ENCODE peak calls at places on chromosomes 5 and 9, in eight cellular contexts. One of them, this sample, is unnamed.

GRCh38 chr5:159099049-159099760 is 511 bp downstream of the EBF1 start:
- DNase-seq in neural crest cell: no peak
- DNase-seq in endothelial cell: peak; percentile 65
- DNase-seq in kidney: peak; percentile 73
- DNase-seq in AG09319: no peak
- DNase-seq in mammary epithelial cell: peak; percentile 50
- DNase-seq in cardiac fibroblast: peak; percentile 50
- DNase-seq in heart left ventricle: peak; percentile 43
- DNase-seq in this sample: peak; percentile 67

GRCh38 chr5:111779260-111780254 is 22.6 kb upstream of the NREP start:
- DNase-seq in neural crest cell: no peak
- DNase-seq in endothelial cell: no peak
- DNase-seq in kidney: no peak
- DNase-seq in AG09319: no peak
- DNase-seq in mammary epithelial cell: no peak
- DNase-seq in cardiac fibroblast: no peak
- DNase-seq in heart left ventricle: peak; percentile 30
- DNase-seq in this sample: peak; percentile 65

GRCh38 chr5:36877667-36878420 is 1.3 kb downstream of the NIPBL start:
- DNase-seq in neural crest cell: no peak
- DNase-seq in endothelial cell: no peak
- DNase-seq in kidney: no peak
- DNase-seq in AG09319: no peak
- DNase-seq in mammary epithelial cell: peak; percentile 76
- DNase-seq in cardiac fibroblast: peak; percentile 54
- DNase-seq in heart left ventricle: no peak
- DNase-seq in this sample: no peak

GRCh38 chr5:87400305-87400899 is 12.3 kb downstream of the CCNH start:
- DNase-seq in neural crest cell: no peak
- DNase-seq in endothelial cell: no peak
- DNase-seq in kidney: no peak
- DNase-seq in AG09319: no peak
- DNase-seq in mammary epithelial cell: peak; percentile 27
- DNase-seq in cardiac fibroblast: peak; percentile 72
- DNase-seq in heart left ventricle: no peak
- DNase-seq in this sample: no peak

GRCh38 chr9:70117835-70118319 is 74.2 kb downstream of the MAMDC2 start:
- DNase-seq in neural crest cell: no peak
- DNase-seq in endothelial cell: no peak
- DNase-seq in kidney: no peak
- DNase-seq in AG09319: no peak
- DNase-seq in mammary epithelial cell: peak; percentile 42
- DNase-seq in cardiac fibroblast: peak; percentile 63
- DNase-seq in heart left ventricle: no peak
- DNase-seq in this sample: no peak

GRCh38 chr9:89428222-89428761 is 69.6 kb downstream of the SEMA4D start:
- DNase-seq in neural crest cell: no peak
- DNase-seq in endothelial cell: no peak
- DNase-seq in kidney: no peak
- DNase-seq in AG09319: no peak
- DNase-seq in mammary epithelial cell: no peak
- DNase-seq in cardiac fibroblast: no peak
- DNase-seq in heart left ventricle: no peak
- DNase-seq in this sample: no peak

GRCh38 chr5:149062371-149063016 is 368 bp downstream of the SH3TC2 start:
- DNase-seq in neural crest cell: no peak
- DNase-seq in endothelial cell: peak; percentile 8
- DNase-seq in kidney: peak; percentile 66
- DNase-seq in AG09319: no peak
- DNase-seq in mammary epithelial cell: peak; percentile 97
- DNase-seq in cardiac fibroblast: peak; percentile 91
- DNase-seq in heart left ventricle: peak; percentile 37
- DNase-seq in this sample: no peak

GRCh38 chr5:95283761-95284511 is 958 bp downstream of the MCTP1 start:
- DNase-seq in neural crest cell: peak; percentile 46
- DNase-seq in endothelial cell: peak; percentile 47
- DNase-seq in kidney: peak; percentile 79
- DNase-seq in AG09319: no peak
- DNase-seq in mammary epithelial cell: peak; percentile 35
- DNase-seq in cardiac fibroblast: peak; percentile 11
- DNase-seq in heart left ventricle: peak; percentile 33
- DNase-seq in this sample: peak; percentile 32

GRCh38 chr9:35526087-35526801 is 36.3 kb downstream of the RUSC2 start:
- DNase-seq in neural crest cell: no peak
- DNase-seq in endothelial cell: no peak
- DNase-seq in kidney: no peak
- DNase-seq in AG09319: no peak
- DNase-seq in mammary epithelial cell: no peak
- DNase-seq in cardiac fibroblast: peak; percentile 52
- DNase-seq in heart left ventricle: no peak
- DNase-seq in this sample: no peak

GRCh38 chr5:131766689-131767088 is 30.1 kb downstream of the FNIP1 start:
- DNase-seq in neural crest cell: no peak
- DNase-seq in endothelial cell: no peak
- DNase-seq in kidney: no peak
- DNase-seq in AG09319: no peak
- DNase-seq in mammary epithelial cell: no peak
- DNase-seq in cardiac fibroblast: no peak
- DNase-seq in heart left ventricle: no peak
- DNase-seq in this sample: no peak

GRCh38 chr5:111337688-111338087 is 113.5 kb downstream of the CAMK4 start:
- DNase-seq in neural crest cell: no peak
- DNase-seq in endothelial cell: no peak
- DNase-seq in kidney: no peak
- DNase-seq in AG09319: no peak
- DNase-seq in mammary epithelial cell: peak; percentile 54
- DNase-seq in cardiac fibroblast: no peak
- DNase-seq in heart left ventricle: no peak
- DNase-seq in this sample: no peak

GRCh38 chr5:76403963-76404693 is 1.0 kb downstream of the IQGAP2 start:
- DNase-seq in neural crest cell: no peak
- DNase-seq in endothelial cell: peak; percentile 28
- DNase-seq in kidney: peak; percentile 80
- DNase-seq in AG09319: no peak
- DNase-seq in mammary epithelial cell: no peak
- DNase-seq in cardiac fibroblast: peak; percentile 2
- DNase-seq in heart left ventricle: no peak
- DNase-seq in this sample: peak; percentile 11

GRCh38 chr9:111970827-111971226 is 74.2 kb downstream of the UGCG start:
- DNase-seq in neural crest cell: no peak
- DNase-seq in endothelial cell: no peak
- DNase-seq in kidney: no peak
- DNase-seq in AG09319: no peak
- DNase-seq in mammary epithelial cell: peak; percentile 65
- DNase-seq in cardiac fibroblast: no peak
- DNase-seq in heart left ventricle: no peak
- DNase-seq in this sample: no peak

GRCh38 chr5:155897761-155898160 is 429.2 kb upstream of the SGCD start:
- DNase-seq in neural crest cell: no peak
- DNase-seq in endothelial cell: no peak
- DNase-seq in kidney: no peak
- DNase-seq in AG09319: peak; percentile 12
- DNase-seq in mammary epithelial cell: no peak
- DNase-seq in cardiac fibroblast: no peak
- DNase-seq in heart left ventricle: no peak
- DNase-seq in this sample: no peak

GRCh38 chr5:1439388-1440097 is 5.7 kb downstream of the SLC6A3 start:
- DNase-seq in neural crest cell: no peak
- DNase-seq in endothelial cell: no peak
- DNase-seq in kidney: no peak
- DNase-seq in AG09319: no peak
- DNase-seq in mammary epithelial cell: no peak
- DNase-seq in cardiac fibroblast: no peak
- DNase-seq in heart left ventricle: no peak
- DNase-seq in this sample: no peak

GRCh38 chr5:134006119-134006514 is 1.3 kb upstream of the VDAC1 start:
- DNase-seq in neural crest cell: no peak
- DNase-seq in endothelial cell: no peak
- DNase-seq in kidney: peak; percentile 77
- DNase-seq in AG09319: no peak
- DNase-seq in mammary epithelial cell: no peak
- DNase-seq in cardiac fibroblast: no peak
- DNase-seq in heart left ventricle: no peak
- DNase-seq in this sample: no peak

GRCh38 chr5:127942246-127943060 is 141.1 kb upstream of the SLC12A2 start:
- DNase-seq in neural crest cell: no peak
- DNase-seq in endothelial cell: no peak
- DNase-seq in kidney: no peak
- DNase-seq in AG09319: no peak
- DNase-seq in mammary epithelial cell: peak; percentile 24
- DNase-seq in cardiac fibroblast: peak; percentile 65
- DNase-seq in heart left ventricle: no peak
- DNase-seq in this sample: no peak

GRCh38 chr5:127061956-127062355 is 11.3 kb downstream of the C5orf63 start:
- DNase-seq in neural crest cell: no peak
- DNase-seq in endothelial cell: no peak
- DNase-seq in kidney: no peak
- DNase-seq in AG09319: no peak
- DNase-seq in mammary epithelial cell: no peak
- DNase-seq in cardiac fibroblast: peak; percentile 25
- DNase-seq in heart left ventricle: no peak
- DNase-seq in this sample: no peak

GRCh38 chr5:141389153-141390042 is 1.9 kb downstream of the PCDHGB4 start:
- DNase-seq in neural crest cell: no peak
- DNase-seq in endothelial cell: no peak
- DNase-seq in kidney: no peak
- DNase-seq in AG09319: no peak
- DNase-seq in mammary epithelial cell: no peak
- DNase-seq in cardiac fibroblast: no peak
- DNase-seq in heart left ventricle: no peak
- DNase-seq in this sample: no peak

GRCh38 chr9:1429328-1429727 is 379.2 kb downstream of the DMRT2 start:
- DNase-seq in neural crest cell: no peak
- DNase-seq in endothelial cell: peak; percentile 41
- DNase-seq in kidney: no peak
- DNase-seq in AG09319: no peak
- DNase-seq in mammary epithelial cell: no peak
- DNase-seq in cardiac fibroblast: no peak
- DNase-seq in heart left ventricle: peak; percentile 38
- DNase-seq in this sample: no peak

DNA sequence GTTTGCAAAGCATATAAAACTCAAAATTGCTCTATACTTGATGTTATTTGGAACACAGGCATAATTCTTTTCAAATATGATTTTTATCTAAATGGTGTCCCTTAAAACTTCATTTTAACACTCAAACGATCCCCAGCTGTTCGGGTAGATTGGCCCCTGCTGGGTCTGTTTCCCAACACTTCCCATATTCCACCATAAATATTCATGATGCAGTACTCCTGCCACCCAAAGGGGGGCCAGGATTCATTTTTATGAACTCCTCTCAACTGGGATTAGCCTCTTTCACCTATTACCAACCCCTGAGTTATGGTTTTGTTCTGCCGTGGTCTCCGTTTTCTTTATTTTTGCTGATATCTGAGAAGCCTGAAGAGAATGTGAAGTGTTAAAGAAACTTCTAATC is 383.9 kb downstream of the DMRT2 start:
- DNase-seq in neural crest cell: no peak
- DNase-seq in endothelial cell: peak; percentile 8
- DNase-seq in kidney: no peak
- DNase-seq in AG09319: no peak
- DNase-seq in mammary epithelial cell: no peak
- DNase-seq in cardiac fibroblast: no peak
- DNase-seq in heart left ventricle: no peak
- DNase-seq in this sample: no peak
- TF ChIP-seq CTCF in neural crest cell: peak; percentile 33
- TF ChIP-seq CTCF in endothelial cell: peak; percentile 74
- TF ChIP-seq CTCF in kidney: no peak
- TF ChIP-seq CTCF in AG09319: no peak
- TF ChIP-seq CTCF in mammary epithelial cell: no peak
- TF ChIP-seq CTCF in cardiac fibroblast: no peak
- TF ChIP-seq CTCF in heart left ventricle: no peak
- TF ChIP-seq CTCF in this sample: no peak

DNA sequence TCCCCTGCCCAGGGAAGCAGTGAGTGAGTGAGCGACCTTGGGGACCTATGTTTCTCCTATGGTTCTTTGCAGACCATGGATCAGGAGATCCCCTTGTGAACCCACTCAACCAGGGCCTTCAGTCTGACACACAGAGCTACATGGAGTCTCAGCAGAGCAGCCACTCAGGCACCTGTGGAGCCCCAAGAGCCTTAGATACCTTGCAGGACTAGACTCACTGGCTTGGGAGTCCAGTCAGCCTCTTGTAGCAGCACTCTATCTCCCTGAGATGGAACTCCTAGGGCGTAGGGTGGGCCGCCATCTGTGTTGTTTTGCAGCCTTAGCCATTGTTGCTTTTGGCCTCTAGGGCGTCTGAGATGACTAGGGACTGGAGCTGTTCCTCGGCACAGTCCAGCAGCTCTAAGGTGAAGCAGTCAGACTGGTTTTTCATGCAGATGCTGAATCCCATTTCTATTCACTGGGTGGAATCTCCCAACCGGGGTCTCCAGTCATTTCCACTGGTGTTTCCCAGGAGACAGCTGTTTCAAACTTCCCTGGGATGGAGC is 284.6 kb upstream of the RPS23 start:
- DNase-seq in neural crest cell: no peak
- DNase-seq in endothelial cell: no peak
- DNase-seq in kidney: no peak
- DNase-seq in AG09319: no peak
- DNase-seq in mammary epithelial cell: no peak
- DNase-seq in cardiac fibroblast: no peak
- DNase-seq in heart left ventricle: no peak
- DNase-seq in this sample: no peak
- TF ChIP-seq CTCF in neural crest cell: no peak
- TF ChIP-seq CTCF in endothelial cell: no peak
- TF ChIP-seq CTCF in kidney: no peak
- TF ChIP-seq CTCF in AG09319: no peak
- TF ChIP-seq CTCF in mammary epithelial cell: no peak
- TF ChIP-seq CTCF in cardiac fibroblast: no peak
- TF ChIP-seq CTCF in heart left ventricle: no peak
- TF ChIP-seq CTCF in this sample: no peak

DNA sequence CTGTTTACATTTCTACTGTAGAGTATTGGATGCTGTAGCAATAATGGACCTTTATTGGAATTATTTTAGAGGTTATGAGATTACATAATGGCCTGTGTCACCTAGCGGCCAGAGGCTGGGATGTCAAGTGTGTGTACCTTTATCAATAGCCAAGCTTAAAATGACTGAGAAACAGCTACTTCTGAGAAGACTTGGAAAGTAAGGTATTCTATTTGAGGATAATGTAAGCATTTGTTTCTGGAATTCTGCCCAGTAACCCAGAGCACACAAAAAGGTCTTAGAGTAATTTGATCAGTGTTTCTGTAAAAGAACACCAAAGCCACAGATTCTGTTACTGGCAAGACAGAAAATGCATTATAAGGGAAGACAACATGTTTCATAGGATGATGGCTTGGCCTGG is 116.8 kb downstream of the MACIR start:
- DNase-seq in neural crest cell: no peak
- DNase-seq in endothelial cell: no peak
- DNase-seq in kidney: no peak
- DNase-seq in AG09319: peak; percentile 40
- DNase-seq in mammary epithelial cell: no peak
- DNase-seq in cardiac fibroblast: peak; percentile 32
- DNase-seq in heart left ventricle: no peak
- DNase-seq in this sample: no peak
- TF ChIP-seq CTCF in neural crest cell: no peak
- TF ChIP-seq CTCF in endothelial cell: no peak
- TF ChIP-seq CTCF in kidney: no peak
- TF ChIP-seq CTCF in AG09319: no peak
- TF ChIP-seq CTCF in mammary epithelial cell: peak; percentile 28
- TF ChIP-seq CTCF in cardiac fibroblast: no peak
- TF ChIP-seq CTCF in heart left ventricle: no peak
- TF ChIP-seq CTCF in this sample: peak; percentile 24

GRCh38 chr5:25540628-25541027 is 895.9 kb upstream of the CDH10 start:
- DNase-seq in neural crest cell: no peak
- DNase-seq in endothelial cell: no peak
- DNase-seq in kidney: no peak
- DNase-seq in AG09319: no peak
- DNase-seq in mammary epithelial cell: no peak
- DNase-seq in cardiac fibroblast: no peak
- DNase-seq in heart left ventricle: no peak
- DNase-seq in this sample: no peak

GRCh38 chr5:25544652-25545249 is 900.0 kb upstream of the CDH10 start:
- DNase-seq in neural crest cell: peak; percentile 44
- DNase-seq in endothelial cell: peak; percentile 59
- DNase-seq in kidney: no peak
- DNase-seq in AG09319: no peak
- DNase-seq in mammary epithelial cell: peak; percentile 4
- DNase-seq in cardiac fibroblast: peak; percentile 9
- DNase-seq in heart left ventricle: no peak
- DNase-seq in this sample: peak; percentile 67
- TF ChIP-seq CTCF in neural crest cell: peak; percentile 77
- TF ChIP-seq CTCF in endothelial cell: peak; percentile 73
- TF ChIP-seq CTCF in kidney: peak; percentile 45
- TF ChIP-seq CTCF in AG09319: no peak
- TF ChIP-seq CTCF in mammary epithelial cell: peak; percentile 49
- TF ChIP-seq CTCF in cardiac fibroblast: peak; percentile 34
- TF ChIP-seq CTCF in heart left ventricle: peak; percentile 41
- TF ChIP-seq CTCF in this sample: peak; percentile 88

This sample was measured in BE2C.